ENCODE peak calls at places on chromosome 14, in six cellular contexts. U is progenitor cell of endocrine pancreas, K is AG04449, H is cardiac muscle cell, D is A673, V is lung. L is an unnamed sample.

GRCh38 chr14:35989736-35990135 is 163.6 kb downstream of the BRMS1L start:
- DNase-seq in U (no peak), K (no peak), H (no peak), D (no peak), V (no peak), L (no peak)

GRCh38 chr14:22560638-22561365 is 28.2 kb downstream of the DAD1 start:
- DNase-seq in U (no peak), K (no peak), H (no peak), D (peak), V (peak), L (no peak)

GRCh38 chr14:65732112-65732511 is 319.6 kb downstream of the FUT8 start:
- DNase-seq in U (no peak), K (no peak), H (no peak), D (no peak), V (no peak), L (no peak)

GRCh38 chr14:41749425-41749824 is 142.7 kb downstream of the LRFN5 start:
- DNase-seq in U (no peak), K (no peak), H (peak), D (peak), V (no peak), L (no peak)

GRCh38 chr14:65019944-65020566 is 33.4 kb downstream of the FNTB start:
- DNase-seq in U (peak), K (peak), H (peak), D (peak), V (no peak), L (no peak)

GRCh38 chr14:103594265-103594664 is 31.5 kb downstream of the COA8 start:
- DNase-seq in U (no peak), K (no peak), H (peak), D (peak), V (no peak), L (no peak)

GRCh38 chr14:93959239-93960107 is 16.9 kb downstream of the ASB2 start:
- DNase-seq in U (no peak), K (peak), H (peak), D (no peak), V (peak), L (peak)

GRCh38 chr14:101891471-101891870 is 72.9 kb upstream of the DYNC1H1 start:
- DNase-seq in U (no peak), K (no peak), H (no peak), D (no peak), V (no peak), L (no peak)

GRCh38 chr14:32076278-32077080 is 625 bp upstream of the ARHGAP5 start:
- DNase-seq in U (peak), K (peak), H (peak), D (peak), V (peak), L (peak)

GRCh38 chr14:32078794-32079663 is 1.9 kb downstream of the ARHGAP5 start:
- DNase-seq in U (no peak), K (no peak), H (peak), D (no peak), V (no peak), L (no peak)

GRCh38 chr14:32075636-32076277 is 1.3 kb upstream of the ARHGAP5 start:
- DNase-seq in U (peak), K (no peak), H (peak), D (peak), V (no peak), L (no peak)

GRCh38 chr14:32078030-32078793 is 1.1 kb downstream of the ARHGAP5 start:
- DNase-seq in U (no peak), K (no peak), H (peak), D (no peak), V (peak), L (no peak)

GRCh38 chr14:32077081-32078029 is at the start of gene ARHGAP5:
- DNase-seq in U (peak), K (no peak), H (peak), D (peak), V (peak), L (peak)
- TF ChIP-seq CTCF in U (peak), K (peak), H (no peak), D (no peak), V (no peak), L (no peak)

DNA sequence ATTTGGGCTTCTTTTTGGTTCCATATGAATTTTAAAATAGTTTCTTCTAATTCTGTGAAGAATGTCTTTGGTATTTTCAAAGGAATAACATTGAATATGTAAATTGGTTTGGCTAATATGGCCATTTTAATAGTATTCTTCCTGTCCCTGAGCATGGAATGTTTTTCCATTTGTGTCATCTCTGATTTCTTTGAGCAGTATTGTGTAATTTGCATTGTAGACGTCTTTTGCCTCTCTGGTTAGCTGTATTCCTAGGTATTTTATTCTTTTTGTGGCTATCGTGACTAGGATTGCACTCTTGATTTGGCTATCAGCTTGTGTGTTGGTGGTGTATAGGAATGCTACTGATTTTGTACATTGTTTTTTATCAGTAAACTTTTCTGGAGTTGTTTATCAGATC is 601.9 kb downstream of the SNAPC1 start:
- DNase-seq in U (no peak), K (no peak), H (no peak), D (no peak), V (no peak), L (no peak)
- TF ChIP-seq CTCF in U (no peak), K (no peak), H (no peak), D (no peak), V (no peak), L (no peak)

DNA sequence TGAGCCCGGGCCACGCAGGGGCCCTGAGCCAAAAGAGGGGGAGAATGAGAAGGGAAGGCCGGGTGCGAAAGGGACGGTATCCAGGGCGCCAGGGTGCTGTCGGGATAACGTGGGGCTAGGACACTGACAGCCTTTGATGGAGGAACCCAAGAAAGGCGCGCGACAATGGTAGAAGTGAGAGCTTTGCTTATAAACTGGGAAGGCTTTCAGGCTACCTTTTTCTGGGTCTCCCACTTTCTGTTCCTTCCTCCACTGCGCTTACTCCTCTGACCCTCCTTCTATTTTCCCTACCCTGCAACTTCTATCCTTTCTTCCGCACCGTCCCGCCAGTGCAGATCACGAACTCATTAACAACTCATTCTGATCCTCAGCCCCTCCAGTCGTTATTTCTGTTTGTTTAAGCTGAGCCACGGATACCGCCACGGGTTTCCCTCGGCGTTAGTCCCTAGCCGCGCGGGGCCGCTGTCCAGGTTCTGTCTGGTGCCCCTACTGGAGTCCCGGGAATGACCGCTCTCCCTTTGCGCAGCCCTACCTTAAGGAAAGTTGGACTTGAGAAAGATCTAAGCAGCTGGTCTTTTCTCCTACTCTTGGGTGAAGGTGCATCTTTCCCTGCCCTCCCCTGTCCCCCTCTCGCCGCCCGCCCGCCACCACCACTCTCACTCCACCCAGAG is 3.0 kb downstream of the SSTR1 start:
- DNase-seq in U (peak), K (no peak), H (peak), D (peak), V (no peak), L (no peak)
- TF ChIP-seq CTCF in U (peak), K (peak), H (peak), D (peak), V (no peak), L (no peak)

GRCh38 chr14:38904959-38905358 is 198.1 kb downstream of the SEC23A start:
- DNase-seq in U (no peak), K (no peak), H (no peak), D (no peak), V (no peak), L (no peak)

GRCh38 chr14:38900887-38901286 is 202.1 kb downstream of the SEC23A start:
- DNase-seq in U (no peak), K (no peak), H (no peak), D (peak), V (no peak), L (no peak)
- TF ChIP-seq CTCF in U (no peak), K (no peak), H (no peak), D (no peak), V (no peak), L (no peak)